ENCODE peak calls at places on chromosomes 11 and 22, in eight cellular contexts. C is activated CD8-positive, alpha-beta memory T cell treated with anti-CD3 and anti-CD28 coated beads for 4 hours; S is activated effector memory CD4-positive, alpha-beta T cell treated with anti-CD3 and anti-CD28 coated beads, Interleukin-2, amount 50 U/mL, for 16 hours; O is right atrium auricular region; R is SJSA1; W is activated naive CD8-positive, alpha-beta T cell treated with anti-CD3 and anti-CD28 coated beads, Interleukin-2, amount 50 U/mL, for 24 hours; D is iris pigment epithelial cell; V is mesenteric fat pad. X is an unnamed sample.

GRCh38 chr22:19037282-19038163 is 84.7 kb downstream of the DGCR2 start:
- DNase-seq in C (no peak), O (no peak), R (peak), V (peak), S (peak), W (no peak), D (no peak), X (no peak)

GRCh38 chr11:10428453-10428852 is 26.6 kb upstream of the AMPD3 start:
- DNase-seq in V (no peak), W (no peak), R (no peak), C (no peak), D (no peak), S (no peak), O (no peak), X (peak)

GRCh38 chr11:11119917-11120316 is 233.1 kb downstream of the CSNK2A3 start:
- DNase-seq in V (no peak), O (no peak), W (no peak), C (no peak), D (no peak), S (no peak), R (no peak), X (no peak)

GRCh38 chr11:68302256-68303054 is 9.9 kb upstream of the LRP5 start:
- DNase-seq in O (no peak), S (no peak), V (no peak), D (peak), C (no peak), R (no peak), W (no peak), X (no peak)

GRCh38 chr11:130636672-130637463 is 188.4 kb downstream of the ADAMTS15 start:
- DNase-seq in S (no peak), O (no peak), R (peak), V (no peak), W (no peak), C (no peak), D (peak), X (no peak)

GRCh38 chr11:121615506-121615905 is 162.7 kb upstream of the SORL1-AS1 start:
- DNase-seq in O (no peak), R (no peak), D (peak), C (no peak), W (no peak), V (no peak), S (no peak), X (no peak)

GRCh38 chr22:44639891-44640617 is 62.0 kb upstream of the PRR5 start:
- DNase-seq in C (no peak), D (no peak), R (no peak), S (no peak), W (no peak), V (peak), O (no peak), X (no peak)

GRCh38 chr11:111977141-111978027 is 40.2 kb downstream of the DIXDC1 start:
- DNase-seq in S (peak), D (peak), O (peak), W (peak), R (peak), C (no peak), V (peak), X (no peak)

GRCh38 chr11:108985611-108986279 is 320.9 kb downstream of the DDX10 start:
- DNase-seq in D (peak), O (no peak), R (no peak), S (no peak), C (no peak), V (no peak), W (no peak), X (no peak)

GRCh38 chr11:12077535-12078280 is 32.7 kb upstream of the MICAL2 start:
- DNase-seq in W (no peak), R (no peak), V (peak), C (no peak), D (peak), O (no peak), S (no peak), X (no peak)

GRCh38 chr11:58629857-58630256 is 7.4 kb downstream of the CNTF start:
- DNase-seq in V (no peak), S (no peak), W (no peak), R (no peak), C (no peak), D (peak), O (no peak), X (peak)

GRCh38 chr11:47437746-47438418 is 11.1 kb downstream of the RAPSN start:
- DNase-seq in R (no peak), C (no peak), W (no peak), V (no peak), O (no peak), S (no peak), D (no peak), X (no peak)

GRCh38 chr22:41535244-41535643 is 9.0 kb downstream of the POLR3H start:
- DNase-seq in D (peak), O (no peak), V (no peak), W (no peak), C (no peak), R (no peak), S (no peak), X (no peak)

GRCh38 chr22:35538801-35539321 is 1.8 kb upstream of the RASD2 start:
- DNase-seq in C (no peak), D (no peak), R (no peak), S (peak), V (no peak), O (no peak), W (peak), X (peak)

GRCh38 chr11:124329787-124330478 is 9.9 kb upstream of the OR8D2 start:
- DNase-seq in D (peak), O (no peak), V (no peak), C (no peak), W (no peak), R (no peak), S (no peak), X (no peak)

GRCh38 chr11:103987631-103988594 is 48.5 kb upstream of the DDI1 start:
- DNase-seq in V (no peak), D (peak), W (no peak), R (no peak), O (no peak), C (no peak), S (no peak), X (no peak)

GRCh38 chr11:67120881-67121710 is 2.0 kb downstream of the KDM2A start:
- DNase-seq in C (no peak), D (peak), O (no peak), S (peak), V (no peak), W (peak), R (no peak), X (peak)

GRCh38 chr11:12800032-12800671 is 125.9 kb downstream of the TEAD1 start:
- DNase-seq in C (no peak), O (no peak), D (peak), V (no peak), S (no peak), W (no peak), R (no peak), X (peak)

GRCh38 chr22:47811971-47812370 is 1049.5 kb downstream of the TBC1D22A start:
- DNase-seq in O (peak), W (no peak), S (no peak), R (peak), V (no peak), C (no peak), D (no peak), X (no peak)

GRCh38 chr22:31342389-31343125 is 3.6 kb downstream of the PATZ1 start:
- DNase-seq in S (no peak), V (no peak), D (no peak), W (peak), O (no peak), C (no peak), R (no peak), X (no peak)

GRCh38 chr11:100941033-100941432 is 188.6 kb downstream of the PGR start:
- DNase-seq in C (no peak), W (no peak), R (no peak), O (no peak), D (no peak), S (no peak), V (no peak), X (no peak)

GRCh38 chr22:49158741-49159564 is 668.7 kb downstream of the BRD1 start:
- DNase-seq in C (no peak), W (no peak), S (peak), O (no peak), V (no peak), R (no peak), D (no peak), X (no peak)

GRCh38 chr11:125163431-125164011 is 1.0 kb upstream of the PKNOX2 start:
- DNase-seq in O (no peak), D (no peak), C (no peak), V (peak), S (no peak), W (no peak), R (no peak), X (no peak)

GRCh38 chr11:120660024-120660565 is 148.5 kb downstream of the GRIK4 start:
- DNase-seq in O (no peak), W (peak), R (no peak), C (no peak), V (peak), D (peak), S (no peak), X (peak)

GRCh38 chr11:81211050-81211449 is 1522.6 kb downstream of the FAM181B start:
- DNase-seq in R (no peak), V (no peak), W (no peak), O (no peak), D (peak), C (no peak), S (no peak), X (no peak)

GRCh38 chr22:46245515-46245914 is 4.6 kb downstream of the CDPF1 start:
- DNase-seq in W (no peak), C (no peak), O (no peak), D (no peak), S (no peak), V (no peak), R (no peak), X (no peak)

GRCh38 chr11:65565624-65566453 is 4.4 kb upstream of the ZNRD2 start:
- DNase-seq in D (no peak), W (no peak), R (no peak), O (no peak), S (peak), C (no peak), V (no peak), X (no peak)

GRCh38 chr11:68099474-68100405 is 21.4 kb downstream of the CHKA start:
- DNase-seq in V (no peak), O (no peak), W (peak), R (no peak), D (peak), S (no peak), C (no peak), X (peak)

X was measured in K562.